ENCODE peak calls at places on chromosomes 6 and 20, in five cellular contexts. T is H9, X is H1, G is mesenchymal stem cell, D is trophoblast cell. U is an unnamed sample.

GRCh38 chr20:57797401-57797800 is 87.6 kb upstream of the PMEPA1 start:
- DNase-seq in T (no peak), X (no peak), G (no peak), D (no peak), U (no peak)

GRCh38 chr20:46835418-46835817 is 59.2 kb upstream of the EYA2 start:
- DNase-seq in T (no peak), X (no peak), G (no peak), D (no peak), U (no peak)

GRCh38 chr6:133918208-133918930 is 29.5 kb downstream of the TCF21 start:
- DNase-seq in T (no peak), X (no peak), G (no peak), D (no peak), U (no peak)

GRCh38 chr6:129865013-129865412 is 3.9 kb upstream of the TMEM244 start:
- DNase-seq in T (no peak), X (no peak), G (no peak), D (no peak), U (no peak)

GRCh38 chr6:11754625-11755289 is 23.8 kb downstream of the ADTRP start:
- DNase-seq in T (no peak), X (no peak), G (no peak), D (no peak), U (no peak)

GRCh38 chr20:36098364-36098763 is 56.2 kb upstream of the EPB41L1 start:
- DNase-seq in T (no peak), X (no peak), G (no peak), D (no peak), U (no peak)

GRCh38 chr6:106628658-106629102 is 618 bp downstream of the RTN4IP1 start:
- DNase-seq in T (no peak), X (no peak), G (no peak), D (peak), U (no peak)

GRCh38 chr20:23200914-23201313 is 114.8 kb upstream of the CD93 start:
- DNase-seq in T (peak), X (peak), G (no peak), D (peak), U (no peak)

GRCh38 chr6:160069459-160069858 is 52.2 kb upstream of the SLC22A1 start:
- DNase-seq in T (no peak), X (no peak), G (no peak), D (no peak), U (no peak)

GRCh38 chr6:13248053-13248452 is 80.3 kb downstream of the TBC1D7 start:
- DNase-seq in T (peak), X (no peak), G (peak), D (no peak), U (no peak)

GRCh38 chr20:35264755-35265154 is 13.2 kb downstream of the MMP24OS start:
- DNase-seq in T (peak), X (no peak), G (no peak), D (peak), U (no peak)

GRCh38 chr6:46218457-46218856 is 47.7 kb upstream of the ENPP5 start:
- DNase-seq in T (no peak), X (no peak), G (no peak), D (no peak), U (no peak)

GRCh38 chr20:17228624-17229061 is 1.8 kb downstream of the PCSK2 start:
- DNase-seq in T (peak), X (no peak), G (no peak), D (no peak), U (no peak)

GRCh38 chr6:12516070-12516469 is 200.5 kb upstream of the PHACTR1 start:
- DNase-seq in T (no peak), X (no peak), G (no peak), D (no peak), U (no peak)

GRCh38 chr20:25294459-25295385 is 46.8 kb downstream of the PYGB start:
- DNase-seq in T (peak), X (peak), G (peak), D (peak), U (peak)

GRCh38 chr6:11008821-11009220 is 35.3 kb downstream of the ELOVL2 start:
- DNase-seq in T (no peak), X (no peak), G (peak), D (no peak), U (no peak)

GRCh38 chr6:3284436-3284876 is 25.7 kb downstream of the PSMG4 start:
- DNase-seq in T (no peak), X (no peak), G (no peak), D (no peak), U (no peak)

GRCh38 chr6:166203003-166203640 is 35.5 kb upstream of the TBXT start:
- DNase-seq in T (no peak), X (no peak), G (no peak), D (no peak), U (no peak)

GRCh38 chr20:24497851-24498250 is 28.4 kb downstream of the SYNDIG1 start:
- DNase-seq in T (peak), X (no peak), G (no peak), D (no peak), U (no peak)

GRCh38 chr20:25507385-25508082 is 77.8 kb downstream of the NINL start:
- DNase-seq in T (no peak), X (no peak), G (no peak), D (no peak), U (no peak)

GRCh38 chr6:7392402-7392801 is 2.8 kb downstream of the RIOK1 start:
- DNase-seq in T (no peak), X (no peak), G (peak), D (no peak), U (no peak)

GRCh38 chr20:31516651-31517050 is 2.4 kb downstream of the HM13 start:
- DNase-seq in T (no peak), X (no peak), G (no peak), D (no peak), U (no peak)

GRCh38 chr20:235891-236290 is 8.8 kb downstream of the DEFB129 start:
- DNase-seq in T (no peak), X (no peak), G (no peak), D (no peak), U (no peak)

GRCh38 chr20:40963505-40963845 is 65.1 kb upstream of the TOP1 start:
- DNase-seq in T (peak), X (no peak), G (no peak), D (no peak), U (no peak)

GRCh38 chr6:15061176-15061575 is 184.7 kb upstream of the JARID2 start:
- DNase-seq in T (no peak), X (no peak), G (no peak), D (no peak), U (no peak)

GRCh38 chr6:15062311-15063252 is 183.3 kb upstream of the JARID2 start:
- DNase-seq in T (no peak), X (no peak), G (peak), D (peak), U (no peak)

GRCh38 chr6:15065603-15066002 is 180.3 kb upstream of the JARID2 start:
- DNase-seq in T (no peak), X (no peak), G (peak), D (no peak), U (no peak)

GRCh38 chr6:15061908-15062307 is 184.0 kb upstream of the JARID2 start:
- DNase-seq in T (no peak), X (no peak), G (no peak), D (no peak), U (no peak)

DNA sequence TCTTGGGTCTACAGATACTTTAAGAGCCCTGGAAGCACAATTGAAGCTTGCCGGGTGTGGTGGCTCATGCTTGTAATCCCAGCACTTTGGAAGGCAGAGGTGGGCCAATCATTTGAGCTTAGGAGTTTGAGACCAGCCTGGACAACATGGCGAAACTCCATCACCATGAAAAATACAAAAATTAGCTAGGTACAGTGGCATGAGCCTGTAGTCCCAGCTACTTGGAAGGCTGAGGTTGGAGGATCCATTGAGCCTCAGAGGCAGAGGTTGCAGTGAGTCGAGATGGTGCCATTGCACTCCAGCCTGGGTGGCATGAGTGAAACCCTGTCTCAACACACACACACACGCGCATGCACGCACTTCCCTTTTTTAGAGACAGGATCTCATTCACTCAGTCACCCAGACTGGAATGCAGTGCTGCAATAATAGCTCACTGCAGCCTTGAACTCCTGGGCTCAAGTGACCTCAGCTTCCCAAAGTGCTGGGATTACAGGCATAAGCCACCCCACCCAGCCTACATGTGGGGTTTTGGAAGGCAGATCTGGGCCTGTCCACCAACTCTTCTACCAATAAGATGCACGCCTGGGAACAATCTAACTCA is 182.5 kb upstream of the JARID2 start:
- DNase-seq in T (no peak), X (no peak), G (peak), D (peak), U (no peak)
- H3K18ac ChIP-seq in T (no peak), X (peak), G (no peak), D (no peak), U (no peak)

DNA sequence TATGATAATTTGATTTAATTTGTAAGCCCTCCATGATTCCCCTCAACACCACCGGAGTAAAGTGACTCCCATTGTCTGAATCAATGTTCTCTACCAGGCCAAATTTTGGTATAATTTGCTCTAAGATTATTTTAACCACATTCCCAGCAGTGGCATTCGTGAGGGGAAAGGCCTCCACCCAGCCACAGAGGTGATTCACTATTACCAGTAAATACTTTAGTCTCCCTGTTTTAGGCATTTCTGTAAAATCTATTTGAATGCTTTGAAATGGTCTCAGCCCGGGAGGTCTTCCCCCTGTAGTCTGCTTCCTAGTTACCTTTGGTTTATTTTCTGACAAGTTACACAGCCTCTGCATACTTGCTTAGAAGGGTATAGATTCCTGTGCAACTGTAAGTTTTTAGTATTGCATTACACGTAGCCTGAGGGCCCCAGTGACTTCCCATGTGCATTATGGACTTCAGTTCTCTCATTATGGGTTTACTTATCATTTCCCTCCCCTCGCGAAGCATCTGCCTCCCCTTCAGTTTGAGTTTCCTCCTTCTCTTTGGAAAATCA is 248.7 kb downstream of the C6orf118 start:
- DNase-seq in T (no peak), X (no peak), G (no peak), D (peak), U (no peak)
- H2BK5ac ChIP-seq in T (no peak), X (no peak), G (no peak), D (no peak), U (no peak)

DNA sequence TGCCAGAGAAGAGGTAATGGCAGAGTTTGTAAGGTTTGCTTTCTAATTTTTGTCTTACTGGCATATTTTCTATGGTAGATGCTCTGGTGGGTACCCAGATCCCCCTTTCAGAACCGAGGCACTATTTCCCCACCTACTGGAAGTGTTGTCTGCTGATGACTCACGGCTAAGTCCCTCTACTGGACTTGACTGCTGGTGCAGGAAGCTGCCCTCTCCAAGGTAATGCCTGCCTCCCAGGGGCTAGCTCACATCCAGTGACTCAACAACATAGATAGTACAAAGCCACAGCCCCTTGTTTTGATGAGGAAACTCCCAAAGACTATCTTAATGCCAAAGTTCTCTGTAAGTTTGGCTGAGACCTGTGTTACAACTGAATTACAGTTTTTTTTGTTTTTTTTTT is 285.4 kb upstream of the FLRT3 start:
- DNase-seq in T (peak), X (peak), G (peak), D (no peak), U (no peak)
- H2BK12ac ChIP-seq in T (no peak), X (no peak), G (no peak), D (no peak), U (no peak)

GRCh38 chr6:149031545-149032317 is 284.9 kb downstream of the UST start:
- DNase-seq in T (no peak), X (no peak), G (peak), D (peak), U (no peak)

GRCh38 chr6:149032318-149032598 is 285.3 kb upstream of the TAB2 start:
- DNase-seq in T (no peak), X (no peak), G (no peak), D (no peak), U (no peak)

GRCh38 chr6:149033454-149034241 is 283.9 kb upstream of the TAB2 start:
- DNase-seq in T (no peak), X (no peak), G (no peak), D (no peak), U (no peak)

GRCh38 chr6:149035806-149036205 is 281.7 kb upstream of the TAB2 start:
- DNase-seq in T (no peak), X (no peak), G (no peak), D (no peak), U (no peak)

DNA sequence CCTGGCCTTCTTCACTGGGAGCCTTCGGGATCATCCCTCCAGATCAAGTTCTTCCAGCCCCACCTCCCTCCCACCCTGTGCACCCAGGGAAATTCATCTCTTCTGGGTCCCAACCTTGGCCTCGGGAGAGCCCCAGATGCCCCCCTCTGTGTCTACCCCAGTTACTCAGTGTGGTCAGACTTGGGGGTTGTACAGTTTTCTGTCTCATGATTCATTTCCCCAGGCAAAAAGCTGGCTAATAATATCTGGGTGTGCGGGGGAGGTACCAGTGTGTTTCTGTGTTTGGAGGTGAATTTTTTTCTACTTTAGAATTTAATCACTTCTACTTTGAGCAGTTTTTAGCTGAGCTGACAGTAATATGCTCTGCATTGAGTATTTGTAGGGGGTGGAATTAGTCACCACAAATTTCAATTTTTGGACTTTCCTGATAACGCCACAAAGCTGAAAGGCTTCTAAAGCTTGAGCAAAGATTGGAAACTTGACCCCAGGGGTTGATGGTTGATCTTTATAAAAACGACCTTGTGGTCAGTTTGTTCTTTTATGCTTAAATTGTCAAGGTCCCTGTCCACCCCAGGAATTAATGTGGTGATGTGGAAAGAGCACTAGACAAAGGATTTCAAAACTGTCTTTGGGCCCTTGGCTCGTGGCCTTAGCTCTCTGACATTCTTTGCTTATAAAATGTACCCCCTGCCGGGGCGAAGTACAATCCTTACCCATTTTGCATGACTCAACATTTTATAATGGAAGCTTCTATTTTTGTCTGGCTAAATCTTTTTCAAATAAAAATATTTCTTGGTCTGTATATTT is 284.7 kb upstream of the TAB2 start:
- DNase-seq in T (no peak), X (no peak), G (peak), D (no peak), U (no peak)
- H3K18ac ChIP-seq in T (no peak), X (no peak), G (peak), D (no peak), U (peak)

DNA sequence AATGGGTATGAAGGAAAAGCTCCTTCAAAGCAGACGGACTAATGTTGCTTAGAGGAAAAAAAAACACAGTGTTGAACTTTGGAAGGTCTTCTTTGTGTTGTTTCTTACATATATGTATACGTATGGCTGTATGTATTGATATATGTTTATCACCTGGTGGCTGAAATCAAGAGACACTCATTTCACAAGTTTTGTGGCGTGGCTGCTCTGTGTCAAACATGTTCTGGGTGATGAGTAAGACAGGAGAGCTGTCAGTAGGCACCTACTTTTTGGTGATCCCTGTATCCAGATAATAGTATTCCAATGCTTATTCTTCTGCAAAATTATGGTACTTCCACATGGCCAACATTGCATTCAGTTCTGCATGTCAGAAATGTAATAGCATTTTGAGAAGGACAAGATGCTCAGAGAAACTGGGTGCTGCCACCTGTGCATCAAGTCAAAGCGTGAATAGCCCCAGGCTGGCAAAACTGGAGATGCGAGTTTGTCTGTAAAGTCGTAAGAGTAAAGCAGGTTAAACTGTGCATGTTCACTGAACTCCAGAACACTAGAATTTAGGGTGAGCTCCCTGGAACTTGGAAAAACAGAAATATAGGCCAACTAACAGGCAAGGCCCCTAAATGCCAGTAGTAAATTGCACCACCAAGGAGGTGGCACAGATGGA is 67.9 kb downstream of the ARMC2 start:
- DNase-seq in T (no peak), X (no peak), G (no peak), D (no peak), U (no peak)
- H2BK5ac ChIP-seq in T (no peak), X (no peak), G (no peak), D (no peak), U (no peak)

GRCh38 chr20:2114990-2115681 is 13.5 kb downstream of the STK35 start:
- DNase-seq in T (no peak), X (no peak), G (peak), D (no peak), U (no peak)

GRCh38 chr20:2109425-2110210 is 8.0 kb downstream of the STK35 start:
- DNase-seq in T (no peak), X (no peak), G (peak), D (no peak), U (no peak)

GRCh38 chr20:2114106-2114505 is 12.5 kb downstream of the STK35 start:
- DNase-seq in T (no peak), X (no peak), G (no peak), D (no peak), U (no peak)

GRCh38 chr20:2114560-2114959 is 12.9 kb downstream of the STK35 start:
- DNase-seq in T (no peak), X (no peak), G (peak), D (no peak), U (no peak)

DNA sequence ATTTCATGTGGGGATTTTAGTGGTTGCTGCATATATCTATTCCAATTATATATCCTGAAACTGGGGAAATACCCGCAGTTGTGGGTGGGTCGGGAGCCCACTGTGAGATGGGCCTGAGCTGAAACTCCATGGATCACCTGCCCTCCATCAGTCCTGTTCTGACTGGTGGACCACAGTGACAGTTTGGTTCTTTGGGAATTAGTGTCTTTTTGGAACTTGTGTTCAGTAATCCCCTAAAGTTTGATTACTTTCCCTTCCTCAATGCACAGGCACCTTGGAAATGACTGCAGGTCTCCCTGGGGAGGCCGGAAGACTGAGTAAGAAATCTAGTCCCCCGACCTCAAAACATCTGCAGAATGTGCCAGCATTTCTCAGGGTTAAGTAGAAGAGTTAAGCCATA is 11.3 kb downstream of the STK35 start:
- DNase-seq in T (no peak), X (no peak), G (no peak), D (no peak), U (no peak)
- H2BK12ac ChIP-seq in T (no peak), X (no peak), G (no peak), D (no peak), U (no peak)

DNA sequence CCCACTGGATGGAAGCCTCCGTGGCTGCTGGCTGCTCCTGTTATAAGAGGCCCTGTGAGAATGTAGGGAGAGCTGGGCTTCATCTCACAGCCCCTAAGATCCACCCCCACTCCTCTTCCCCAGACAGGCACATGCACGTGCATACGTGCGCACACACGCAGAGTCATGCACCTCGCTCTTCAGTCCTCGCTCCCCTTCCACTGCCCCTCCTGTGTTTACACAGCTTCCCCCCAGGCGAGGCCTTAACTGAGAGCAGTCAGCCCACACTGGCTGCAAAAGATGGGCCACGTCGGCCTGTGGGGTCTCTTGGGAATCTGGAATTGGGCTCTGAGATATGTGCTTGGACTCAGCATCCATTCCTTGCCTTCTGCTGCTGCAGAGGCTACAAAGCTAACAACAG is 35.2 kb upstream of the MLN start:
- DNase-seq in T (no peak), X (no peak), G (peak), D (no peak), U (no peak)
- H3K18ac ChIP-seq in T (no peak), X (no peak), G (peak), D (no peak), U (peak)

GRCh38 chr20:54122189-54122588 is 51.6 kb downstream of the CYP24A1 start:
- DNase-seq in T (no peak), X (no peak), G (peak), D (no peak), U (no peak)
- H2BK5ac ChIP-seq in T (no peak), X (no peak), G (no peak), D (no peak), U (no peak)